ENCODE peak calls at places on chromosomes 4 and X, in four cellular contexts. A, R, O and V are unnamed samples.

GRCh38 chr4:54587107-54587506 is 70.7 kb upstream of the KIT start:
- DNase-seq in A (no peak), R (no peak), O (no peak), V (no peak)

GRCh38 chr4:184937745-184938144 is 80.5 kb upstream of the HELT start:
- DNase-seq in A (no peak), R (no peak), O (no peak), V (no peak)

GRCh38 chr4:55637272-55637820 is 1.2 kb upstream of the NMU start:
- DNase-seq in A (peak; percentile 88), R (no peak), O (no peak), V (no peak)

GRCh38 chr4:87073570-87074470 is 139.0 kb downstream of the AFF1 start:
- DNase-seq in A (no peak), R (no peak), O (no peak), V (peak; percentile 93)

GRCh38 chr4:47533689-47534347 is 48.7 kb downstream of the ATP10D start:
- DNase-seq in A (no peak), R (no peak), O (no peak), V (no peak)

GRCh38 chr4:91116861-91117260 is 989.7 kb downstream of the CCSER1 start:
- DNase-seq in A (no peak), R (no peak), O (no peak), V (no peak)

GRCh38 chr4:113998531-113998930 is 19.1 kb upstream of the ARSJ start:
- DNase-seq in A (no peak), R (no peak), O (no peak), V (no peak)

GRCh38 chrX:29813174-29813573 is 402.2 kb upstream of the MAGEB2 start:
- DNase-seq in A (no peak), R (no peak), O (no peak), V (no peak)

GRCh38 chrX:45505214-45505613 is 304.5 kb upstream of the DIPK2B start:
- DNase-seq in A (no peak), R (no peak), O (no peak), V (no peak)

GRCh38 chrX:23331701-23332100 is 2.9 kb upstream of the PTCHD1 start:
- DNase-seq in A (no peak), R (no peak), O (no peak), V (no peak)

GRCh38 chr4:147583876-147584275 is 33.3 kb upstream of the TMEM184C start:
- DNase-seq in A (no peak), R (no peak), O (no peak), V (no peak)

GRCh38 chrX:153820601-153821000 is 9.7 kb downstream of the PDZD4 start:
- DNase-seq in A (no peak), R (no peak), O (no peak), V (no peak)

GRCh38 chr4:8160572-8160971 is 2.0 kb upstream of the ABLIM2 start:
- DNase-seq in A (no peak), R (no peak), O (no peak), V (no peak)

GRCh38 chr4:48470570-48470969 is 12.6 kb upstream of the SLC10A4 start:
- DNase-seq in A (no peak), R (no peak), O (no peak), V (no peak)

GRCh38 chr4:40308528-40309122 is 26.5 kb upstream of the CHRNA9 start:
- DNase-seq in A (no peak), R (no peak), O (no peak), V (no peak)

GRCh38 chr4:7828926-7829325 is 110.7 kb downstream of the AFAP1 start:
- DNase-seq in A (no peak), R (no peak), O (no peak), V (no peak)

GRCh38 chr4:88138561-88138960 is 19.9 kb downstream of the ABCG2 start:
- DNase-seq in A (no peak), R (no peak), O (no peak), V (no peak)

GRCh38 chr4:89001647-89002518 is 55.1 kb downstream of the FAM13A start:
- DNase-seq in A (no peak), R (no peak), O (no peak), V (no peak)

GRCh38 chr4:74933562-74934015 is 673 bp downstream of the PARM1 start:
- DNase-seq in A (no peak), R (no peak), O (no peak), V (no peak)

GRCh38 chr4:3079694-3080123 is 5.2 kb downstream of the HTT start:
- DNase-seq in A (peak; percentile 87), R (no peak), O (no peak), V (peak; percentile 54)

GRCh38 chrX:136094962-136095361 is 52.4 kb upstream of the FHL1 start:
- DNase-seq in A (no peak), R (no peak), O (no peak), V (no peak)

GRCh38 chr4:141656031-141656430 is 19.6 kb downstream of the IL15 start:
- DNase-seq in A (no peak), R (no peak), O (no peak), V (no peak)

GRCh38 chr4:141652161-141652778 is 15.9 kb downstream of the IL15 start:
- DNase-seq in A (no peak), R (no peak), O (no peak), V (no peak)

GRCh38 chr4:141657550-141657949 is 21.2 kb downstream of the IL15 start:
- DNase-seq in A (no peak), R (no peak), O (no peak), V (no peak)

GRCh38 chr4:141658316-141658715 is 21.9 kb downstream of the IL15 start:
- DNase-seq in A (no peak), R (no peak), O (no peak), V (no peak)

DNA sequence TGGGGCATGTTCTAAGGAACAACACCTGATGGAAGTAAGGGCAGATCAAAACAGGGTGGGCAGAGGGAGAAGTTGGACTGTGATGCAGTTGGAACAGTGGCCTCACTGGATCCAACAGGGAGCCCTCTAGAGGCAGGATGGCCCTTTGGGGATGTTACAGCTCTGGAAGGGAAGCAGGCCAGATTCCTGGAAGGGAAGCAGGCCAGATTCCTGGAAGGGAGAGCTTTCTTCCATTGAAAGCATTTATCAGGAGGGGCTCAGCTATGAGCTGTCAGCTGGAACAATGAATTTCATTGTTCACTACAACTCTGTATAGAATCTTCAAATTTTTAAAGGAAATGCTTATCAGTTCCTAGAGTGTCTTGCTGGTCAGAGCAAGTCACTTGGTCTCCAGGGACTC is 17.7 kb downstream of the IL15 start:
- DNase-seq in A (peak; percentile 29), R (peak; percentile 19), O (no peak), V (no peak)
- TF ChIP-seq CHD2 in A (no peak), R (no peak), O (no peak), V (no peak)

DNA sequence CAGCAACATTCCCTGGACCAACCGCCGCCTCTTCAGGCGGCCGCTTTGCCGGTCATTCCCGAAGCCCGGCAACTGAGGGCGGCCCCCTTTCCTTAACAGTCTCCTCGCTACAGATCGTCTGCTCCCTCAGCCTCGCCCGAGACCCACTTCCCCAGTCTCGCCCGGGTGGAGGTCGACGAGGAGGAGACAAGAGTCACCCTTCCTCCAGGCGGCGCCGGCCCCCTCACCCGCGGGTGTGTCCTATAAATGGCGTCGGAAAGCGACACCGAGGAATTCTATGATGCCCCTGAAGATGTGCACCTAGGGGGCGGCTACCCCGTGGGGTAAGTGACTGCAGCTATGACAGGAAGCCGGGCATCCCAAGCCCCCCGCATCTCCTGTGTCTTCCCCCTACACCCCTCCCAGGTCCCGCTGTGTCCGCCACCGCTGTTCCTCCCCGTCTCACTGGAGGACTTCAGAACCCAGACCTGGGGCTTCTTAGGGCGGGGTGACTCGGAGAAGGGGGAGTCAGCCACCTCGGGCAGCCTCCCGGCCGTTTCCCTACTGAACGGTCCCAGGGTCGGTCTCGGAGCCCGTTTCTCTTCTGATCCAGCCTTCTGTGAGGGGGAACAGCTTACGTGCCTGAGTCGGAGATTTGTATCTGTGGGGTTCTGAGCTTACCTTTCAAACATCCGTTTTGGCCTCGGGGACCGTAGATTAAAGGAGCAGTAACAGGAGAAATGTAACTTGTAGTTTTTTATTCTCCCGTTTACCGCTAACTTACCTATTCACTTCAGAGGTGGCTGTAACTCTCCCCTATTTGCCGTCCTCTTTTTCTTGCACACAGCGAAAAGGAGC is 570 bp downstream of the WDR44 start:
- DNase-seq in A (peak; percentile 67), R (no peak), O (peak; percentile 7), V (no peak)
- TF ChIP-seq CREB1 in A (no peak), R (peak; percentile 8), O (no peak), V (peak; percentile 1)

GRCh38 chr4:94639298-94639697 is 118.5 kb upstream of the BMPR1B start:
- DNase-seq in A (no peak), R (no peak), O (no peak), V (no peak)

GRCh38 chr4:94640151-94640550 is 117.6 kb upstream of the BMPR1B start:
- DNase-seq in A (no peak), R (no peak), O (no peak), V (no peak)

GRCh38 chr4:94641702-94642560 is 115.8 kb upstream of the BMPR1B start:
- DNase-seq in A (no peak), R (no peak), O (peak; percentile 10), V (no peak)

GRCh38 chr4:94642561-94642866 is 115.2 kb upstream of the BMPR1B start:
- DNase-seq in A (no peak), R (no peak), O (no peak), V (no peak)
- TF ChIP-seq CHD2 in A (no peak), R (no peak), O (no peak), V (no peak)

GRCh38 chr4:124414641-124415040 is 297.9 kb downstream of the ANKRD50 start:
- DNase-seq in A (no peak), R (no peak), O (no peak), V (no peak)

DNA sequence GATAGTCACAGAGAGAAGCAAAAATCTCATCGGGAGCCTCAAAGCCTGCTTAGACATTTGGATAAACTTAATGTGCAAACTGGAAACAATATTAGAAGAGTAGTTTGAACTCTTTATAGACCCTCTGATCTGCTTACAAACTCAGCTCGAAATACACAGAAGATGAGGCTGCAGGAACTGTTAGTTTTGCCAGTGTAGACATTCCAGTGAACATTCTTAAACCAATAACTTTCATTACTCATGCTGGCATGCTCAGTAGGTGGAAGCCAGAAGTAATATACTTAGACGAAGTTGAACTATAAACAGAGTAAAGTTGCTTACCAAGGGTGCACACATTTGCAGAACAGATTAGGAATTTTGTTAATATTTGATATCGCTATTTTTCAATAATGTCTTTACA is 303.5 kb downstream of the ANKRD50 start:
- DNase-seq in A (no peak), R (no peak), O (no peak), V (no peak)
- TF ChIP-seq CREB1 in A (no peak), R (no peak), O (no peak), V (no peak)

DNA sequence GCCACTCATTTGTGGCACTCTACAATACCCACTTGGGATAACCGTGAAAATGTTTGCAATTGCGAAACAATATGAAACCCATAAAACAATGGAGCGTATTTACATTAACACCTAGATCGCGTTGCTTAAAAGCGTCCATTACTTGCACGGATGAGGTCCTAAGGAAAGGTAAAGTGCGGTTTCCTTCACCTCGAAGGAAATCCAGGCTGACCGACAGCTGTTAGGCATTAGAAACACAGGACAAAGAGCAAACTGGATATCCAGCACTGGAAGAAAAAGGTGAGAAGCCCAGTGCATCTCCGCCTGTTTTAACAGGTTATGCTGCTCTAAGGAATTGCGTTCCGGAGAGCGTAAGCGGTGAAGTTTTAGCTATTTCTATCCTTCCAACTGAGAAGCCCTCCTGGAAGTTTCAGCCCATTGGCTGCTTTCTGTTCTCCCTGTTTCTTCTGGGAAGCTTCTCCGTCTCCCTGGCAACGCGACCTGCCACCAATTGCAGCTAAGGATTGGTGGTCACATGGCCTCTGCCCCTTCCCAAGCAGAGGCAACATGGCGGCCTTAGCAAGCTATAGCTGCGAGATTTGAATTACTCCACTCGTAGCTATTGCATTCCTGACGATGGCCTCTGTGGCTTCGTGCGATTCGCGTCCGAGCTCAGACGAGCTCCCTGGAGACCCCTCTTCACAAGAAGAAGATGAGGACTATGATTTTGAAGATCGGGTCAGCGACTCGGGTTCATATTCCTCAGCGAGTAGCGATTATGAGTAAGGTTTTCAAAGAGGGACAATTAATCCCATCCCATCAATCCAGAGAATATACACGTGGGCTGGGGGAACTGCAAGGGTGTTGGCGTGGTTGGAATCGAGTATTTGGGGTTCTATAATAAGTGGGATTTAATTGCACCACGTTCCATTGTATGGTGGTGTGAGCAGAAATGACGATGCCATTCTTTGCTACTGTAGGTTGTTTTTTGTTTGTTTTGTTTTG is at the start of gene INTU:
- DNase-seq in A (peak; percentile 94), R (peak; percentile 84), O (peak; percentile 93), V (no peak)
- TF ChIP-seq CHD2 in A (peak; percentile 45), R (peak; percentile 61), O (peak; percentile 51), V (no peak)